ENCODE peak calls at places on chromosomes 6 and 20, in ten cellular contexts. One of them, this sample, is unnamed.

GRCh38 chr6:134870677-134871498 is 79.0 kb downstream of the ALDH8A1 start:
- DNase-seq in HFF-Myc: peak; percentile 85
- DNase-seq in stomach: no peak
- DNase-seq in left ventricle myocardium inferior: no peak
- DNase-seq in neural progenitor cell: no peak
- DNase-seq in dorsolateral prefrontal cortex: no peak
- DNase-seq in lower lobe of right lung: no peak
- DNase-seq in hepatocyte: no peak
- DNase-seq in heart left ventricle: no peak
- DNase-seq in Peyer's patch: no peak
- DNase-seq in this sample: no peak

GRCh38 chr6:114304304-114304887 is 38.4 kb downstream of the HS3ST5 start:
- DNase-seq in stomach: no peak
- DNase-seq in HFF-Myc: no peak
- DNase-seq in neural progenitor cell: no peak
- DNase-seq in Peyer's patch: no peak
- DNase-seq in left ventricle myocardium inferior: no peak
- DNase-seq in heart left ventricle: no peak
- DNase-seq in hepatocyte: peak; percentile 48
- DNase-seq in dorsolateral prefrontal cortex: no peak
- DNase-seq in lower lobe of right lung: no peak
- DNase-seq in this sample: peak; percentile 33

GRCh38 chr6:45619994-45620471 is 242.3 kb upstream of the SUPT3H start:
- DNase-seq in neural progenitor cell: no peak
- DNase-seq in lower lobe of right lung: no peak
- DNase-seq in Peyer's patch: no peak
- DNase-seq in stomach: no peak
- DNase-seq in left ventricle myocardium inferior: no peak
- DNase-seq in dorsolateral prefrontal cortex: no peak
- DNase-seq in hepatocyte: no peak
- DNase-seq in heart left ventricle: no peak
- DNase-seq in HFF-Myc: no peak
- DNase-seq in this sample: no peak

GRCh38 chr6:170024940-170025339 is 265.9 kb downstream of the DLL1 start:
- DNase-seq in heart left ventricle: no peak
- DNase-seq in hepatocyte: peak; percentile 80
- DNase-seq in neural progenitor cell: no peak
- DNase-seq in lower lobe of right lung: no peak
- DNase-seq in stomach: peak; percentile 47
- DNase-seq in Peyer's patch: peak; percentile 58
- DNase-seq in HFF-Myc: peak; percentile 83
- DNase-seq in dorsolateral prefrontal cortex: no peak
- DNase-seq in left ventricle myocardium inferior: peak; percentile 40
- DNase-seq in this sample: peak; percentile 16

GRCh38 chr6:50927816-50928215 is 109.1 kb downstream of the TFAP2B start:
- DNase-seq in dorsolateral prefrontal cortex: no peak
- DNase-seq in hepatocyte: no peak
- DNase-seq in stomach: no peak
- DNase-seq in left ventricle myocardium inferior: no peak
- DNase-seq in lower lobe of right lung: no peak
- DNase-seq in neural progenitor cell: no peak
- DNase-seq in HFF-Myc: no peak
- DNase-seq in heart left ventricle: no peak
- DNase-seq in Peyer's patch: no peak
- DNase-seq in this sample: peak; percentile 39

GRCh38 chr6:39301606-39302005 is 12.6 kb downstream of the KCNK17 start:
- DNase-seq in stomach: no peak
- DNase-seq in heart left ventricle: no peak
- DNase-seq in dorsolateral prefrontal cortex: no peak
- DNase-seq in HFF-Myc: no peak
- DNase-seq in left ventricle myocardium inferior: no peak
- DNase-seq in Peyer's patch: no peak
- DNase-seq in hepatocyte: no peak
- DNase-seq in neural progenitor cell: peak; percentile 70
- DNase-seq in lower lobe of right lung: no peak
- DNase-seq in this sample: no peak

GRCh38 chr6:108417027-108417426 is 122.2 kb downstream of the AFG1L start:
- DNase-seq in neural progenitor cell: no peak
- DNase-seq in Peyer's patch: no peak
- DNase-seq in left ventricle myocardium inferior: no peak
- DNase-seq in lower lobe of right lung: no peak
- DNase-seq in HFF-Myc: no peak
- DNase-seq in heart left ventricle: no peak
- DNase-seq in dorsolateral prefrontal cortex: no peak
- DNase-seq in stomach: no peak
- DNase-seq in hepatocyte: no peak
- DNase-seq in this sample: peak; percentile 6

GRCh38 chr20:17993546-17993945 is 24.7 kb downstream of the MGME1 start:
- DNase-seq in neural progenitor cell: no peak
- DNase-seq in heart left ventricle: no peak
- DNase-seq in Peyer's patch: no peak
- DNase-seq in left ventricle myocardium inferior: no peak
- DNase-seq in hepatocyte: no peak
- DNase-seq in HFF-Myc: no peak
- DNase-seq in dorsolateral prefrontal cortex: no peak
- DNase-seq in lower lobe of right lung: no peak
- DNase-seq in stomach: no peak
- DNase-seq in this sample: no peak

GRCh38 chr6:84766118-84766683 is 1.8 kb upstream of the TBX18 start:
- DNase-seq in left ventricle myocardium inferior: peak; percentile 54
- DNase-seq in neural progenitor cell: peak; percentile 49
- DNase-seq in stomach: no peak
- DNase-seq in HFF-Myc: no peak
- DNase-seq in hepatocyte: no peak
- DNase-seq in heart left ventricle: no peak
- DNase-seq in Peyer's patch: no peak
- DNase-seq in dorsolateral prefrontal cortex: no peak
- DNase-seq in lower lobe of right lung: no peak
- DNase-seq in this sample: no peak

GRCh38 chr6:84764332-84765049 is at the start of gene TBX18:
- DNase-seq in dorsolateral prefrontal cortex: no peak
- DNase-seq in HFF-Myc: peak; percentile 99
- DNase-seq in neural progenitor cell: peak; percentile 98
- DNase-seq in left ventricle myocardium inferior: peak; percentile 92
- DNase-seq in lower lobe of right lung: peak; percentile 61
- DNase-seq in Peyer's patch: peak; percentile 87
- DNase-seq in stomach: peak; percentile 39
- DNase-seq in heart left ventricle: peak; percentile 88
- DNase-seq in hepatocyte: peak; percentile 95
- DNase-seq in this sample: peak; percentile 81

GRCh38 chr6:84762220-84762940 is 2.0 kb downstream of the TBX18 start:
- DNase-seq in dorsolateral prefrontal cortex: no peak
- DNase-seq in HFF-Myc: no peak
- DNase-seq in neural progenitor cell: peak; percentile 49
- DNase-seq in stomach: no peak
- DNase-seq in left ventricle myocardium inferior: no peak
- DNase-seq in lower lobe of right lung: no peak
- DNase-seq in Peyer's patch: no peak
- DNase-seq in hepatocyte: peak; percentile 39
- DNase-seq in heart left ventricle: no peak
- DNase-seq in this sample: no peak

GRCh38 chr6:84762941-84763396 is 1.4 kb downstream of the TBX18 start:
- DNase-seq in left ventricle myocardium inferior: no peak
- DNase-seq in heart left ventricle: no peak
- DNase-seq in hepatocyte: peak; percentile 36
- DNase-seq in neural progenitor cell: peak; percentile 55
- DNase-seq in lower lobe of right lung: peak; percentile 43
- DNase-seq in Peyer's patch: peak; percentile 47
- DNase-seq in HFF-Myc: no peak
- DNase-seq in stomach: no peak
- DNase-seq in dorsolateral prefrontal cortex: no peak
- DNase-seq in this sample: no peak

DNA sequence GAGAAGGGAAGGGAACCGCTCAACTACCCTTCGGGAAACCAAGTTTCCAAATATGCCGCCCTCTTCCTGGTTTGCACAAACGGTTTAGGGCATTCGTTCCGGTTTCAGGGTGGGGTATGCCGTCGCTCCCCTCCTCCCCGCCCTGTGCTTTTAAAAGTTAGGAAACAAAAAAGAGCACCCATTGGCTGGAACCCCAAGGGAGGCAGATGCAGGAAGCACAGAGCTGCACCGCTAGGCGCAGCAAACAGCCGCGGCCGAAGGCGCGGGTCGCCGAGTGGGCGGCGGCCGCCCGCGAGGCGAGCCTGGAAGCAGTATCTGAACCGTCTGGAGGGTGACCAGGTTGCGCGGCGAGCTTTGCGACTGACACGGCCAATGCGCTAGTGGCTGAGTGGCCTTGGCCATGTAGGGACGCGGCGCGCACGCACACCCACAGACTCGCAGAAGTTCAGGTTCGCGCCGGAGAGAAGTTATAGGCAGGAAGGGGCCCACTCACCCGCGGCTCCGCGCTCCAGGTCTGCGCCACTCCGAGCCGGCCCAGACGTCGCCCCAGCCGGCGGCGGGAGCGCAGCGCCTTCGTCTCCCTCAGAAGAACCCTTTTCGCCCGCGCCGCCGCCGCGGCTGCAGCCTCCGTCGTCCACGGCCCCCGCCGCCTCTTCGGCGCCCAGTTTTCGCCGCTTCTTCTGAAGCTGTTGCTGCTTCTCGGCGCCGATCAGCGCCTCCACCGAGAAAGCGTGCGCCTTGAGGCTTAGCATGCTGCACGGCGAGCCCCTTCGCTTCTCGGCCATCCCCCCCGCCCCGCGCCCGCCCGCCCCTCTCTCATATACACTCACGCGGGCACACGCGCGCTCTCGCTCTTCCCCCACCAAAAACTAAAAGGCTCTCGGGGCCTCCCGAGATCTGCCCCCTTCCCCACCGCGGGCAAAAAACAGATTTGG is 734 bp downstream of the TBX18 start:
- DNase-seq in stomach: no peak
- DNase-seq in heart left ventricle: peak; percentile 32
- DNase-seq in HFF-Myc: peak; percentile 84
- DNase-seq in dorsolateral prefrontal cortex: no peak
- DNase-seq in neural progenitor cell: peak; percentile 70
- DNase-seq in lower lobe of right lung: peak; percentile 46
- DNase-seq in hepatocyte: peak; percentile 61
- DNase-seq in left ventricle myocardium inferior: peak; percentile 64
- DNase-seq in Peyer's patch: peak; percentile 45
- DNase-seq in this sample: no peak
- H3K4me3 ChIP-seq in stomach: peak overlapping the region; percentile 41
- H3K4me3 ChIP-seq in heart left ventricle: peak overlapping the region; percentile 61
- H3K4me3 ChIP-seq in HFF-Myc: peak overlapping the region; percentile 81
- H3K4me3 ChIP-seq in dorsolateral prefrontal cortex: peak overlapping the region; percentile 24
- H3K4me3 ChIP-seq in neural progenitor cell: peak overlapping the region; percentile 44
- H3K4me3 ChIP-seq in lower lobe of right lung: peak overlapping the region; percentile 39
- H3K4me3 ChIP-seq in hepatocyte: peak overlapping the region; percentile 42
- H3K4me3 ChIP-seq in left ventricle myocardium inferior: peak overlapping the region; percentile 72
- H3K4me3 ChIP-seq in Peyer's patch: peak overlapping the region; percentile 40
- H3K4me3 ChIP-seq in this sample: peak overlapping the region; percentile 44

GRCh38 chr20:45303586-45304463 is 2.8 kb upstream of the RBPJL start:
- DNase-seq in heart left ventricle: no peak
- DNase-seq in stomach: no peak
- DNase-seq in neural progenitor cell: no peak
- DNase-seq in lower lobe of right lung: no peak
- DNase-seq in dorsolateral prefrontal cortex: no peak
- DNase-seq in HFF-Myc: no peak
- DNase-seq in hepatocyte: no peak
- DNase-seq in left ventricle myocardium inferior: no peak
- DNase-seq in Peyer's patch: no peak
- DNase-seq in this sample: no peak

GRCh38 chr20:45301824-45302251 is 4.8 kb upstream of the RBPJL start:
- DNase-seq in stomach: no peak
- DNase-seq in heart left ventricle: no peak
- DNase-seq in HFF-Myc: no peak
- DNase-seq in lower lobe of right lung: no peak
- DNase-seq in neural progenitor cell: no peak
- DNase-seq in dorsolateral prefrontal cortex: no peak
- DNase-seq in Peyer's patch: no peak
- DNase-seq in left ventricle myocardium inferior: no peak
- DNase-seq in hepatocyte: no peak
- DNase-seq in this sample: no peak

GRCh38 chr20:45297786-45298497 is 8.7 kb upstream of the RBPJL start:
- DNase-seq in heart left ventricle: no peak
- DNase-seq in dorsolateral prefrontal cortex: no peak
- DNase-seq in hepatocyte: no peak
- DNase-seq in stomach: no peak
- DNase-seq in lower lobe of right lung: no peak
- DNase-seq in Peyer's patch: no peak
- DNase-seq in HFF-Myc: no peak
- DNase-seq in neural progenitor cell: no peak
- DNase-seq in left ventricle myocardium inferior: no peak
- DNase-seq in this sample: no peak

GRCh38 chr20:45299786-45300185 is 6.9 kb upstream of the RBPJL start:
- DNase-seq in hepatocyte: no peak
- DNase-seq in heart left ventricle: no peak
- DNase-seq in HFF-Myc: no peak
- DNase-seq in lower lobe of right lung: no peak
- DNase-seq in neural progenitor cell: no peak
- DNase-seq in Peyer's patch: no peak
- DNase-seq in stomach: no peak
- DNase-seq in dorsolateral prefrontal cortex: no peak
- DNase-seq in left ventricle myocardium inferior: no peak
- DNase-seq in this sample: no peak

GRCh38 chr20:45300961-45301360 is 5.7 kb upstream of the RBPJL start:
- DNase-seq in HFF-Myc: no peak
- DNase-seq in Peyer's patch: no peak
- DNase-seq in stomach: no peak
- DNase-seq in heart left ventricle: no peak
- DNase-seq in neural progenitor cell: peak; percentile 68
- DNase-seq in hepatocyte: no peak
- DNase-seq in left ventricle myocardium inferior: no peak
- DNase-seq in dorsolateral prefrontal cortex: no peak
- DNase-seq in lower lobe of right lung: no peak
- DNase-seq in this sample: no peak
- TF ChIP-seq CTCF in HFF-Myc: peak; percentile 53
- TF ChIP-seq CTCF in Peyer's patch: no peak
- TF ChIP-seq CTCF in stomach: no peak
- TF ChIP-seq CTCF in heart left ventricle: no peak
- TF ChIP-seq CTCF in neural progenitor cell: peak; percentile 53
- TF ChIP-seq CTCF in hepatocyte: peak; percentile 20
- TF ChIP-seq CTCF in left ventricle myocardium inferior: peak; percentile 22
- TF ChIP-seq CTCF in dorsolateral prefrontal cortex: no peak
- TF ChIP-seq CTCF in lower lobe of right lung: peak; percentile 9
- TF ChIP-seq CTCF in this sample: peak; percentile 42

GRCh38 chr6:111256646-111257045 is 169.3 kb downstream of the SLC16A10 start:
- DNase-seq in left ventricle myocardium inferior: no peak
- DNase-seq in neural progenitor cell: no peak
- DNase-seq in dorsolateral prefrontal cortex: no peak
- DNase-seq in hepatocyte: no peak
- DNase-seq in stomach: no peak
- DNase-seq in Peyer's patch: no peak
- DNase-seq in heart left ventricle: no peak
- DNase-seq in lower lobe of right lung: no peak
- DNase-seq in HFF-Myc: no peak
- DNase-seq in this sample: no peak

GRCh38 chr6:111260570-111261298 is 173.4 kb downstream of the SLC16A10 start:
- DNase-seq in hepatocyte: no peak
- DNase-seq in left ventricle myocardium inferior: no peak
- DNase-seq in stomach: no peak
- DNase-seq in heart left ventricle: no peak
- DNase-seq in dorsolateral prefrontal cortex: no peak
- DNase-seq in lower lobe of right lung: no peak
- DNase-seq in neural progenitor cell: no peak
- DNase-seq in Peyer's patch: no peak
- DNase-seq in HFF-Myc: no peak
- DNase-seq in this sample: no peak

GRCh38 chr6:111259089-111259831 is 172.0 kb downstream of the SLC16A10 start:
- DNase-seq in Peyer's patch: peak; percentile 100
- DNase-seq in lower lobe of right lung: peak; percentile 99
- DNase-seq in stomach: peak; percentile 100
- DNase-seq in dorsolateral prefrontal cortex: peak; percentile 99
- DNase-seq in left ventricle myocardium inferior: peak; percentile 98
- DNase-seq in HFF-Myc: peak; percentile 98
- DNase-seq in hepatocyte: peak; percentile 100
- DNase-seq in heart left ventricle: peak; percentile 98
- DNase-seq in neural progenitor cell: peak; percentile 99
- DNase-seq in this sample: peak; percentile 98

GRCh38 chr6:111254779-111255166 is 167.5 kb downstream of the SLC16A10 start:
- DNase-seq in HFF-Myc: no peak
- DNase-seq in lower lobe of right lung: no peak
- DNase-seq in dorsolateral prefrontal cortex: no peak
- DNase-seq in hepatocyte: no peak
- DNase-seq in stomach: no peak
- DNase-seq in Peyer's patch: no peak
- DNase-seq in neural progenitor cell: no peak
- DNase-seq in left ventricle myocardium inferior: no peak
- DNase-seq in heart left ventricle: no peak
- DNase-seq in this sample: no peak

GRCh38 chr6:111258615-111259088 is 171.3 kb downstream of the SLC16A10 start:
- DNase-seq in heart left ventricle: no peak
- DNase-seq in HFF-Myc: no peak
- DNase-seq in left ventricle myocardium inferior: no peak
- DNase-seq in neural progenitor cell: no peak
- DNase-seq in lower lobe of right lung: no peak
- DNase-seq in hepatocyte: no peak
- DNase-seq in Peyer's patch: no peak
- DNase-seq in dorsolateral prefrontal cortex: no peak
- DNase-seq in stomach: no peak
- DNase-seq in this sample: no peak
- H3K4me3 ChIP-seq in heart left ventricle: peak overlapping the region; percentile 84
- H3K4me3 ChIP-seq in HFF-Myc: peak overlapping the region; percentile 67
- H3K4me3 ChIP-seq in left ventricle myocardium inferior: peak overlapping the region; percentile 86
- H3K4me3 ChIP-seq in neural progenitor cell: peak overlapping the region; percentile 15
- H3K4me3 ChIP-seq in lower lobe of right lung: peak overlapping the region; percentile 89
- H3K4me3 ChIP-seq in hepatocyte: no peak overlapping the region
- H3K4me3 ChIP-seq in Peyer's patch: peak overlapping the region; percentile 82
- H3K4me3 ChIP-seq in dorsolateral prefrontal cortex: peak overlapping the region; percentile 93
- H3K4me3 ChIP-seq in stomach: peak overlapping the region; percentile 72
- H3K4me3 ChIP-seq in this sample: peak overlapping the region; percentile 67

GRCh38 chr20:11912013-11912663 is 5.6 kb upstream of the BTBD3 start:
- DNase-seq in hepatocyte: peak; percentile 9
- DNase-seq in heart left ventricle: no peak
- DNase-seq in left ventricle myocardium inferior: no peak
- DNase-seq in Peyer's patch: no peak
- DNase-seq in HFF-Myc: no peak
- DNase-seq in dorsolateral prefrontal cortex: no peak
- DNase-seq in stomach: no peak
- DNase-seq in lower lobe of right lung: no peak
- DNase-seq in neural progenitor cell: peak; percentile 21
- DNase-seq in this sample: no peak
- TF ChIP-seq CTCF in hepatocyte: peak; percentile 41
- TF ChIP-seq CTCF in heart left ventricle: peak; percentile 35
- TF ChIP-seq CTCF in left ventricle myocardium inferior: peak; percentile 55
- TF ChIP-seq CTCF in Peyer's patch: peak; percentile 12
- TF ChIP-seq CTCF in HFF-Myc: peak; percentile 59
- TF ChIP-seq CTCF in dorsolateral prefrontal cortex: peak; percentile 67
- TF ChIP-seq CTCF in stomach: no peak
- TF ChIP-seq CTCF in lower lobe of right lung: peak; percentile 45
- TF ChIP-seq CTCF in neural progenitor cell: peak; percentile 63
- TF ChIP-seq CTCF in this sample: peak; percentile 63